ENCODE peak calls at places on chromosomes 2 and 18, in ten cellular contexts. J, Y, L, P, O, E, U, D, B and Z are unnamed samples.

GRCh38 chr2:37681587-37681986 is 10.1 kb upstream of the CDC42EP3 start:
- DNase-seq in J (no peak), Y (no peak), L (no peak), P (no peak), O (no peak), E (no peak), U (no peak), D (no peak), B (no peak), Z (no peak)

GRCh38 chr2:46051103-46051502 is 246.1 kb upstream of the EPAS1 start:
- DNase-seq in J (no peak), Y (no peak), L (no peak), P (no peak), O (no peak), E (no peak), U (no peak), D (no peak), B (no peak), Z (no peak)

GRCh38 chr2:95026471-95027368 is 1.2 kb downstream of the MAL start:
- DNase-seq in J (peak; percentile 16), Y (no peak), L (no peak), P (no peak), O (no peak), E (no peak), U (no peak), D (no peak), B (no peak), Z (no peak)

GRCh38 chr2:212646698-212647097 is 108.1 kb upstream of the ERBB4 start:
- DNase-seq in J (no peak), Y (no peak), L (no peak), P (no peak), O (no peak), E (no peak), U (no peak), D (no peak), B (peak; percentile 94), Z (no peak)

GRCh38 chr2:6824962-6825361 is 40.7 kb downstream of the CMPK2 start:
- DNase-seq in J (no peak), Y (no peak), L (no peak), P (no peak), O (no peak), E (no peak), U (no peak), D (no peak), B (no peak), Z (no peak)

GRCh38 chr18:50653402-50654093 is 93.7 kb downstream of the MAPK4 start:
- DNase-seq in J (no peak), Y (no peak), L (no peak), P (peak; percentile 65), O (no peak), E (no peak), U (no peak), D (no peak), B (no peak), Z (no peak)

GRCh38 chr2:158745067-158745865 is 49.9 kb upstream of the DAPL1 start:
- DNase-seq in J (peak; percentile 65), Y (peak; percentile 83), L (peak; percentile 63), P (peak; percentile 24), O (peak; percentile 47), E (peak; percentile 74), U (peak; percentile 16), D (peak; percentile 4), B (peak; percentile 72), Z (no peak)

GRCh38 chr2:240887631-240888030 is 8.3 kb downstream of the MAB21L4 start:
- DNase-seq in J (no peak), Y (no peak), L (no peak), P (no peak), O (no peak), E (no peak), U (no peak), D (no peak), B (no peak), Z (no peak)

GRCh38 chr2:175957845-175958244 is 44.2 kb downstream of the LNPK start:
- DNase-seq in J (no peak), Y (no peak), L (no peak), P (no peak), O (no peak), E (peak; percentile 56), U (no peak), D (no peak), B (no peak), Z (no peak)

GRCh38 chr2:68294187-68294586 is 25.6 kb downstream of the CNRIP1 start:
- DNase-seq in J (no peak), Y (no peak), L (no peak), P (no peak), O (no peak), E (no peak), U (no peak), D (no peak), B (no peak), Z (no peak)
- TF ChIP-seq CTCF in J (no peak), Y (peak; percentile 17), L (peak; percentile 37), P (no peak), O (no peak), E (peak; percentile 54), U (peak; percentile 16), D (no peak), B (no peak), Z (no peak)

DNA sequence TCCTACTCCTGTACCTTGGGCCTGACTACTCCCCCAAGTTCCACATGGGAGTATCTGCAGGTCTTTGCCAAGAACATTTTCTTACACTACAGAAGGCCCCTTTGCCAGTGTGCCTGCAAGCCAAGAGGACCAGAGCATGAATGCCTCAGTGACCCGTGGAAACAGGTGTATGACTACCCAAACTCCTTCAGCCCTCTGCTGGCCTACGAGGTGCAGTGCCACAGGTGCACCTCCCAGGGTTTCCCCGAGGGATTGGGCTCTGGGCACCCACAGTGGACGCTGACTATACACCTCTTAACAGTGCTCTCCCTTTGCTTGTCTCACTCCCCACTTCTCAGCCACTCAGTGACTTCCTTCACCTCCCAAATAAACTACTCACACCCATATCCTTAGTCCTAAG is 91.4 kb downstream of the COL6A3 start:
- DNase-seq in J (peak; percentile 63), Y (peak; percentile 13), L (no peak), P (no peak), O (no peak), E (peak; percentile 59), U (no peak), D (no peak), B (peak; percentile 34), Z (no peak)
- TF ChIP-seq CTCF in J (peak; percentile 29), Y (peak; percentile 40), L (peak; percentile 22), P (peak; percentile 66), O (peak; percentile 19), E (peak; percentile 70), U (peak; percentile 62), D (no peak), B (peak; percentile 87), Z (no peak)

GRCh38 chr2:11532434-11533055 is 1.3 kb upstream of the GREB1 start:
- DNase-seq in J (no peak), Y (no peak), L (no peak), P (no peak), O (no peak), E (no peak), U (no peak), D (no peak), B (peak; percentile 87), Z (no peak)

GRCh38 chr2:11533278-11534077 is at the start of gene GREB1:
- DNase-seq in J (no peak), Y (no peak), L (no peak), P (no peak), O (no peak), E (no peak), U (no peak), D (peak; percentile 16), B (peak; percentile 73), Z (no peak)

GRCh38 chr2:11534078-11534745 is 367 bp downstream of the GREB1 start:
- DNase-seq in J (no peak), Y (no peak), L (no peak), P (no peak), O (no peak), E (no peak), U (no peak), D (no peak), B (no peak), Z (no peak)

GRCh38 chr2:11535899-11536344 is 2.1 kb downstream of the GREB1 start:
- DNase-seq in J (peak; percentile 32), Y (no peak), L (no peak), P (no peak), O (no peak), E (no peak), U (no peak), D (no peak), B (no peak), Z (no peak)

GRCh38 chr2:11534746-11535484 is 1.1 kb downstream of the GREB1 start:
- DNase-seq in J (no peak), Y (peak; percentile 34), L (no peak), P (no peak), O (no peak), E (no peak), U (no peak), D (no peak), B (no peak), Z (no peak)
- TF ChIP-seq CTCF in J (no peak), Y (peak; percentile 61), L (peak; percentile 59), P (no peak), O (no peak), E (peak; percentile 76), U (peak; percentile 40), D (no peak), B (no peak), Z (no peak)

GRCh38 chr2:188787002-188787660 is 187.0 kb upstream of the COL3A1 start:
- DNase-seq in J (no peak), Y (no peak), L (no peak), P (no peak), O (no peak), E (no peak), U (no peak), D (no peak), B (peak; percentile 53), Z (no peak)

GRCh38 chr2:188787661-188788044 is 186.5 kb upstream of the COL3A1 start:
- DNase-seq in J (no peak), Y (no peak), L (no peak), P (no peak), O (no peak), E (no peak), U (no peak), D (no peak), B (no peak), Z (no peak)

GRCh38 chr2:188785515-188785914 is 188.7 kb upstream of the COL3A1 start:
- DNase-seq in J (no peak), Y (no peak), L (no peak), P (no peak), O (no peak), E (no peak), U (no peak), D (no peak), B (no peak), Z (no peak)

GRCh38 chr2:188786368-188786781 is 187.8 kb upstream of the COL3A1 start:
- DNase-seq in J (peak; percentile 7), Y (no peak), L (no peak), P (no peak), O (no peak), E (no peak), U (no peak), D (no peak), B (peak; percentile 79), Z (no peak)

DNA sequence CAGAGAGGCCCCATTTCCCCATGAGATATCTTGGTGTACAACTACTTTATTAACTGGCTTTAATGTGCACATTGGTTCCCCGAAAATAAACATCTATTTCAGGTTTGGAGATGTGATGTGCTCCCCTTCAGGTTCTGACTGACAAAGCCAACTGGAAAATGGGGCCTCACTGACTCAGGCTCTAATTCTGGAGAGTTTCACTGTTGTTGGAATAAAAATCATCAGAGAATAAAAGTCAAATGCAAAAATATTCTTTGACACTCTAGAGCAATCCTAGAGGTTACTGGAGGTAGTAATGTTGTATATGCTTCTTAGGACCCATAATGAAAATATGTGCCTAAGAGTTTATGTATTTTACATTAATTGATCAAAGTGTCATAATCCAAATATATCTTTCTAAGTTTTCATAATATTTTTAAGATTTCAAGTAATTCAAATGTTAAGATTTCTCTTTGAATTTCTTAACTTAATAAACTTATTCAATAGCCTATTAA is 189.9 kb upstream of the COL3A1 start:
- DNase-seq in J (no peak), Y (no peak), L (no peak), P (no peak), O (no peak), E (no peak), U (no peak), D (no peak), B (no peak), Z (no peak)
- TF ChIP-seq CTCF in J (no peak), Y (no peak), L (peak; percentile 4), P (no peak), O (no peak), E (peak; percentile 17), U (no peak), D (no peak), B (no peak), Z (no peak)